ENCODE peak calls at places on chromosomes 4 and X, in six cellular contexts. Y, V, R, I, N and K are unnamed samples.

GRCh38 chr4:38371391-38371851 is 292.6 kb upstream of the KLF3 start:
- DNase-seq in Y (no peak), V (peak; percentile 56), R (no peak), I (no peak), N (peak; percentile 32), K (no peak)

GRCh38 chr4:168101026-168101425 is 8.7 kb downstream of the ANXA10 start:
- DNase-seq in Y (no peak), V (no peak), R (no peak), I (no peak), N (no peak), K (no peak)

GRCh38 chr4:173014113-173014558 is 154.5 kb upstream of the GALNT7 start:
- DNase-seq in Y (no peak), V (peak; percentile 90), R (no peak), I (peak; percentile 74), N (peak; percentile 73), K (no peak)

GRCh38 chr4:10808591-10808990 is 124.0 kb upstream of the CLNK start:
- DNase-seq in Y (no peak), V (no peak), R (no peak), I (no peak), N (peak; percentile 91), K (peak; percentile 37)

GRCh38 chrX:15567267-15567666 is 33.5 kb downstream of the ACE2 start:
- DNase-seq in Y (no peak), V (no peak), R (no peak), I (no peak), N (no peak), K (no peak)

GRCh38 chr4:92381640-92382039 is 77.9 kb downstream of the GRID2 start:
- DNase-seq in Y (no peak), V (peak; percentile 3), R (no peak), I (no peak), N (peak; percentile 34), K (no peak)

GRCh38 chr4:139419388-139419914 is 34.5 kb upstream of the RAB33B start:
- DNase-seq in Y (no peak), V (peak; percentile 93), R (no peak), I (no peak), N (peak; percentile 62), K (peak; percentile 42)

GRCh38 chr4:122045533-122045932 is 93.7 kb upstream of the TRPC3 start:
- DNase-seq in Y (no peak), V (peak; percentile 99), R (no peak), I (no peak), N (peak; percentile 97), K (peak; percentile 42)

GRCh38 chr4:82799006-82799881 is 648 bp upstream of the SCD5 start:
- DNase-seq in Y (no peak), V (no peak), R (peak; percentile 22), I (no peak), N (no peak), K (no peak)

GRCh38 chr4:170497105-170497504 is 407.3 kb upstream of the AADAT start:
- DNase-seq in Y (peak; percentile 24), V (no peak), R (no peak), I (no peak), N (no peak), K (peak; percentile 80)

GRCh38 chr4:76896731-76897521 is 1.0 kb downstream of the SOWAHB start:
- DNase-seq in Y (no peak), V (peak; percentile 6), R (peak; percentile 15), I (no peak), N (peak; percentile 6), K (peak; percentile 34)

GRCh38 chr4:52091811-52092210 is 40.7 kb downstream of the SPATA18 start:
- DNase-seq in Y (no peak), V (no peak), R (no peak), I (no peak), N (peak; percentile 59), K (no peak)

GRCh38 chr4:7121174-7121573 is 53.3 kb upstream of the GRPEL1 start:
- DNase-seq in Y (no peak), V (no peak), R (no peak), I (no peak), N (no peak), K (peak; percentile 52)

GRCh38 chrX:55524487-55524886 is 34.8 kb upstream of the USP51 start:
- DNase-seq in Y (no peak), V (no peak), R (no peak), I (no peak), N (peak; percentile 2), K (peak; percentile 29)

GRCh38 chr4:21593268-21594002 is 355.1 kb downstream of the KCNIP4 start:
- DNase-seq in Y (no peak), V (no peak), R (no peak), I (no peak), N (no peak), K (no peak)
- H3K27ac ChIP-seq in Y (no peak overlapping the region), V (no peak overlapping the region), R (no peak overlapping the region), I (no peak overlapping the region), N (no peak overlapping the region), K (no peak overlapping the region)

GRCh38 chr4:2862528-2862927 is 18.9 kb downstream of the ADD1 start:
- DNase-seq in Y (no peak), V (peak; percentile 85), R (no peak), I (peak; percentile 43), N (no peak), K (no peak)
- H3K4me1 ChIP-seq in Y (peaks cover 34% of the 10 kb centered on the region), V (peaks cover 73% of the 10 kb centered on the region), R (peaks cover 38% of the 10 kb centered on the region), I (peaks cover 7% of the 10 kb centered on the region), N (peaks cover 28% of the 10 kb centered on the region), K (peaks cover 83% of the 10 kb centered on the region)

GRCh38 chr4:3292571-3293409 is at the start of gene RGS12:
- DNase-seq in Y (peak; percentile 25), V (peak; percentile 96), R (peak; percentile 96), I (peak; percentile 95), N (peak; percentile 94), K (peak; percentile 97)
- H3K27ac ChIP-seq in Y (no peak within 1 kb of the TSS), V (peak within 1 kb of the TSS; percentile 84), R (peak within 1 kb of the TSS; percentile 95), I (no peak within 1 kb of the TSS), N (peak within 1 kb of the TSS; percentile 81), K (peak within 1 kb of the TSS; percentile 86)

GRCh38 chr4:86926428-86927086 is 8.3 kb upstream of the AFF1 start:
- DNase-seq in Y (no peak), V (no peak), R (no peak), I (no peak), N (no peak), K (no peak)

GRCh38 chr4:86921608-86922252 is 13.1 kb upstream of the AFF1 start:
- DNase-seq in Y (no peak), V (no peak), R (no peak), I (no peak), N (peak; percentile 46), K (no peak)

GRCh38 chr4:86927843-86928395 is 6.9 kb upstream of the AFF1 start:
- DNase-seq in Y (no peak), V (no peak), R (peak; percentile 35), I (no peak), N (peak; percentile 98), K (no peak)

GRCh38 chr4:86928400-86929255 is 6.2 kb upstream of the AFF1 start:
- DNase-seq in Y (no peak), V (no peak), R (no peak), I (no peak), N (no peak), K (no peak)

GRCh38 chr4:86924805-86925204 is 10.0 kb upstream of the AFF1 start:
- DNase-seq in Y (no peak), V (peak; percentile 55), R (no peak), I (no peak), N (peak; percentile 64), K (no peak)
- H3K4me1 ChIP-seq in Y (peaks cover 13% of the 10 kb centered on the region), V (peaks cover 13% of the 10 kb centered on the region), R (no peaks in the 10 kb centered on the region), I (no peaks in the 10 kb centered on the region), N (peaks cover 14% of the 10 kb centered on the region), K (no peaks in the 10 kb centered on the region)